ENCODE peak calls at places on chromosomes 2 and 18, in five cellular contexts. One of them, this sample, is unnamed.

GRCh38 chr18:46680784-46681695 is 24.0 kb upstream of the LOXHD1 start:
- DNase-seq in stimulated activated CD4-positive, alpha-beta T cell treated with anti-CD3 and anti-CD28 coated beads, TNF-alpha, amount 100 ng/mL, for 24 hours: no peak
- DNase-seq in AG09309: no peak
- DNase-seq in activated naive CD4-positive, alpha-beta T cell treated with Interleukin-2 at 50 U/mL for 16 hours: no peak
- DNase-seq in progenitor cell of endocrine pancreas: no peak
- DNase-seq in this sample: no peak

GRCh38 chr2:188294547-188294946 is 2.9 kb downstream of the GULP1 start:
- DNase-seq in stimulated activated CD4-positive, alpha-beta T cell treated with anti-CD3 and anti-CD28 coated beads, TNF-alpha, amount 100 ng/mL, for 24 hours: no peak
- DNase-seq in AG09309: no peak
- DNase-seq in activated naive CD4-positive, alpha-beta T cell treated with Interleukin-2 at 50 U/mL for 16 hours: no peak
- DNase-seq in progenitor cell of endocrine pancreas: no peak
- DNase-seq in this sample: no peak

GRCh38 chr2:177553176-177553909 is 160.8 kb downstream of the AGPS start:
- DNase-seq in stimulated activated CD4-positive, alpha-beta T cell treated with anti-CD3 and anti-CD28 coated beads, TNF-alpha, amount 100 ng/mL, for 24 hours: no peak
- DNase-seq in AG09309: no peak
- DNase-seq in activated naive CD4-positive, alpha-beta T cell treated with Interleukin-2 at 50 U/mL for 16 hours: no peak
- DNase-seq in progenitor cell of endocrine pancreas: no peak
- DNase-seq in this sample: no peak

GRCh38 chr2:173647681-173648350 is 293.1 kb downstream of the CDCA7 start:
- DNase-seq in stimulated activated CD4-positive, alpha-beta T cell treated with anti-CD3 and anti-CD28 coated beads, TNF-alpha, amount 100 ng/mL, for 24 hours: no peak
- DNase-seq in AG09309: peak
- DNase-seq in activated naive CD4-positive, alpha-beta T cell treated with Interleukin-2 at 50 U/mL for 16 hours: no peak
- DNase-seq in progenitor cell of endocrine pancreas: no peak
- DNase-seq in this sample: no peak

GRCh38 chr2:52918551-52918950 is 849.1 kb upstream of the CHAC2 start:
- DNase-seq in stimulated activated CD4-positive, alpha-beta T cell treated with anti-CD3 and anti-CD28 coated beads, TNF-alpha, amount 100 ng/mL, for 24 hours: no peak
- DNase-seq in AG09309: no peak
- DNase-seq in activated naive CD4-positive, alpha-beta T cell treated with Interleukin-2 at 50 U/mL for 16 hours: no peak
- DNase-seq in progenitor cell of endocrine pancreas: no peak
- DNase-seq in this sample: no peak

GRCh38 chr2:157497603-157498314 is 53.9 kb upstream of the CYTIP start:
- DNase-seq in stimulated activated CD4-positive, alpha-beta T cell treated with anti-CD3 and anti-CD28 coated beads, TNF-alpha, amount 100 ng/mL, for 24 hours: no peak
- DNase-seq in AG09309: no peak
- DNase-seq in activated naive CD4-positive, alpha-beta T cell treated with Interleukin-2 at 50 U/mL for 16 hours: no peak
- DNase-seq in progenitor cell of endocrine pancreas: no peak
- DNase-seq in this sample: peak

GRCh38 chr2:169963786-169964185 is 136.5 kb downstream of the UBR3 start:
- DNase-seq in stimulated activated CD4-positive, alpha-beta T cell treated with anti-CD3 and anti-CD28 coated beads, TNF-alpha, amount 100 ng/mL, for 24 hours: no peak
- DNase-seq in AG09309: no peak
- DNase-seq in activated naive CD4-positive, alpha-beta T cell treated with Interleukin-2 at 50 U/mL for 16 hours: no peak
- DNase-seq in progenitor cell of endocrine pancreas: no peak
- DNase-seq in this sample: no peak

GRCh38 chr18:9516437-9517064 is 41.2 kb downstream of the RALBP1 start:
- DNase-seq in stimulated activated CD4-positive, alpha-beta T cell treated with anti-CD3 and anti-CD28 coated beads, TNF-alpha, amount 100 ng/mL, for 24 hours: no peak
- DNase-seq in AG09309: no peak
- DNase-seq in activated naive CD4-positive, alpha-beta T cell treated with Interleukin-2 at 50 U/mL for 16 hours: no peak
- DNase-seq in progenitor cell of endocrine pancreas: no peak
- DNase-seq in this sample: peak

GRCh38 chr18:38312532-38312931 is 746.9 kb upstream of the CELF4 start:
- DNase-seq in stimulated activated CD4-positive, alpha-beta T cell treated with anti-CD3 and anti-CD28 coated beads, TNF-alpha, amount 100 ng/mL, for 24 hours: no peak
- DNase-seq in AG09309: no peak
- DNase-seq in activated naive CD4-positive, alpha-beta T cell treated with Interleukin-2 at 50 U/mL for 16 hours: no peak
- DNase-seq in progenitor cell of endocrine pancreas: no peak
- DNase-seq in this sample: no peak

GRCh38 chr2:195270466-195270865 is 386.6 kb upstream of the SLC39A10 start:
- DNase-seq in stimulated activated CD4-positive, alpha-beta T cell treated with anti-CD3 and anti-CD28 coated beads, TNF-alpha, amount 100 ng/mL, for 24 hours: no peak
- DNase-seq in AG09309: no peak
- DNase-seq in activated naive CD4-positive, alpha-beta T cell treated with Interleukin-2 at 50 U/mL for 16 hours: no peak
- DNase-seq in progenitor cell of endocrine pancreas: no peak
- DNase-seq in this sample: peak

GRCh38 chr2:239047420-239047819 is 199.5 kb downstream of the TWIST2 start:
- DNase-seq in stimulated activated CD4-positive, alpha-beta T cell treated with anti-CD3 and anti-CD28 coated beads, TNF-alpha, amount 100 ng/mL, for 24 hours: no peak
- DNase-seq in AG09309: no peak
- DNase-seq in activated naive CD4-positive, alpha-beta T cell treated with Interleukin-2 at 50 U/mL for 16 hours: no peak
- DNase-seq in progenitor cell of endocrine pancreas: no peak
- DNase-seq in this sample: no peak

GRCh38 chr2:239259173-239259572 is 141.6 kb downstream of the HDAC4 start:
- DNase-seq in stimulated activated CD4-positive, alpha-beta T cell treated with anti-CD3 and anti-CD28 coated beads, TNF-alpha, amount 100 ng/mL, for 24 hours: no peak
- DNase-seq in AG09309: no peak
- DNase-seq in activated naive CD4-positive, alpha-beta T cell treated with Interleukin-2 at 50 U/mL for 16 hours: no peak
- DNase-seq in progenitor cell of endocrine pancreas: no peak
- DNase-seq in this sample: no peak

GRCh38 chr2:175003875-175004729 is 1.1 kb downstream of the CHN1 start:
- DNase-seq in stimulated activated CD4-positive, alpha-beta T cell treated with anti-CD3 and anti-CD28 coated beads, TNF-alpha, amount 100 ng/mL, for 24 hours: no peak
- DNase-seq in AG09309: no peak
- DNase-seq in activated naive CD4-positive, alpha-beta T cell treated with Interleukin-2 at 50 U/mL for 16 hours: no peak
- DNase-seq in progenitor cell of endocrine pancreas: no peak
- DNase-seq in this sample: peak

GRCh38 chr18:59980052-59980668 is 80.4 kb downstream of the PMAIP1 start:
- DNase-seq in stimulated activated CD4-positive, alpha-beta T cell treated with anti-CD3 and anti-CD28 coated beads, TNF-alpha, amount 100 ng/mL, for 24 hours: no peak
- DNase-seq in AG09309: no peak
- DNase-seq in activated naive CD4-positive, alpha-beta T cell treated with Interleukin-2 at 50 U/mL for 16 hours: no peak
- DNase-seq in progenitor cell of endocrine pancreas: no peak
- DNase-seq in this sample: no peak

GRCh38 chr2:158179660-158180059 is 78.0 kb downstream of the UPP2 start:
- DNase-seq in stimulated activated CD4-positive, alpha-beta T cell treated with anti-CD3 and anti-CD28 coated beads, TNF-alpha, amount 100 ng/mL, for 24 hours: no peak
- DNase-seq in AG09309: no peak
- DNase-seq in activated naive CD4-positive, alpha-beta T cell treated with Interleukin-2 at 50 U/mL for 16 hours: no peak
- DNase-seq in progenitor cell of endocrine pancreas: no peak
- DNase-seq in this sample: no peak

GRCh38 chr2:176527141-176527901 is 258.1 kb downstream of the MTX2 start:
- DNase-seq in stimulated activated CD4-positive, alpha-beta T cell treated with anti-CD3 and anti-CD28 coated beads, TNF-alpha, amount 100 ng/mL, for 24 hours: no peak
- DNase-seq in AG09309: no peak
- DNase-seq in activated naive CD4-positive, alpha-beta T cell treated with Interleukin-2 at 50 U/mL for 16 hours: no peak
- DNase-seq in progenitor cell of endocrine pancreas: no peak
- DNase-seq in this sample: no peak

GRCh38 chr2:65991332-65991731 is 443.6 kb upstream of the MEIS1 start:
- DNase-seq in stimulated activated CD4-positive, alpha-beta T cell treated with anti-CD3 and anti-CD28 coated beads, TNF-alpha, amount 100 ng/mL, for 24 hours: no peak
- DNase-seq in AG09309: no peak
- DNase-seq in activated naive CD4-positive, alpha-beta T cell treated with Interleukin-2 at 50 U/mL for 16 hours: no peak
- DNase-seq in progenitor cell of endocrine pancreas: no peak
- DNase-seq in this sample: no peak

GRCh38 chr2:119819846-119820245 is 60.1 kb downstream of the PTPN4 start:
- DNase-seq in stimulated activated CD4-positive, alpha-beta T cell treated with anti-CD3 and anti-CD28 coated beads, TNF-alpha, amount 100 ng/mL, for 24 hours: no peak
- DNase-seq in AG09309: no peak
- DNase-seq in activated naive CD4-positive, alpha-beta T cell treated with Interleukin-2 at 50 U/mL for 16 hours: no peak
- DNase-seq in progenitor cell of endocrine pancreas: no peak
- DNase-seq in this sample: no peak

GRCh38 chr2:197037863-197038398 is 111.4 kb upstream of the PGAP1 start:
- DNase-seq in stimulated activated CD4-positive, alpha-beta T cell treated with anti-CD3 and anti-CD28 coated beads, TNF-alpha, amount 100 ng/mL, for 24 hours: no peak
- DNase-seq in AG09309: no peak
- DNase-seq in activated naive CD4-positive, alpha-beta T cell treated with Interleukin-2 at 50 U/mL for 16 hours: no peak
- DNase-seq in progenitor cell of endocrine pancreas: no peak
- DNase-seq in this sample: peak

GRCh38 chr2:144502356-144502755 is 17.6 kb downstream of the ZEB2 start:
- DNase-seq in stimulated activated CD4-positive, alpha-beta T cell treated with anti-CD3 and anti-CD28 coated beads, TNF-alpha, amount 100 ng/mL, for 24 hours: no peak
- DNase-seq in AG09309: no peak
- DNase-seq in activated naive CD4-positive, alpha-beta T cell treated with Interleukin-2 at 50 U/mL for 16 hours: no peak
- DNase-seq in progenitor cell of endocrine pancreas: no peak
- DNase-seq in this sample: no peak

GRCh38 chr2:8004250-8004681 is 677.6 kb upstream of the ID2 start:
- DNase-seq in stimulated activated CD4-positive, alpha-beta T cell treated with anti-CD3 and anti-CD28 coated beads, TNF-alpha, amount 100 ng/mL, for 24 hours: no peak
- DNase-seq in AG09309: peak
- DNase-seq in activated naive CD4-positive, alpha-beta T cell treated with Interleukin-2 at 50 U/mL for 16 hours: no peak
- DNase-seq in progenitor cell of endocrine pancreas: no peak
- DNase-seq in this sample: peak

GRCh38 chr2:196725218-196725617 is 74.3 kb downstream of the GTF3C3 start:
- DNase-seq in stimulated activated CD4-positive, alpha-beta T cell treated with anti-CD3 and anti-CD28 coated beads, TNF-alpha, amount 100 ng/mL, for 24 hours: no peak
- DNase-seq in AG09309: no peak
- DNase-seq in activated naive CD4-positive, alpha-beta T cell treated with Interleukin-2 at 50 U/mL for 16 hours: no peak
- DNase-seq in progenitor cell of endocrine pancreas: no peak
- DNase-seq in this sample: no peak

GRCh38 chr2:74576830-74577229 is 22.3 kb downstream of the DOK1 start:
- DNase-seq in stimulated activated CD4-positive, alpha-beta T cell treated with anti-CD3 and anti-CD28 coated beads, TNF-alpha, amount 100 ng/mL, for 24 hours: no peak
- DNase-seq in AG09309: peak
- DNase-seq in activated naive CD4-positive, alpha-beta T cell treated with Interleukin-2 at 50 U/mL for 16 hours: no peak
- DNase-seq in progenitor cell of endocrine pancreas: no peak
- DNase-seq in this sample: no peak

GRCh38 chr2:11784747-11785610 is 38.5 kb downstream of the LPIN1 start:
- DNase-seq in stimulated activated CD4-positive, alpha-beta T cell treated with anti-CD3 and anti-CD28 coated beads, TNF-alpha, amount 100 ng/mL, for 24 hours: peak
- DNase-seq in AG09309: no peak
- DNase-seq in activated naive CD4-positive, alpha-beta T cell treated with Interleukin-2 at 50 U/mL for 16 hours: peak
- DNase-seq in progenitor cell of endocrine pancreas: peak
- DNase-seq in this sample: peak

GRCh38 chr18:55586841-55587240 is 1.2 kb downstream of the TCF4 start:
- DNase-seq in stimulated activated CD4-positive, alpha-beta T cell treated with anti-CD3 and anti-CD28 coated beads, TNF-alpha, amount 100 ng/mL, for 24 hours: no peak
- DNase-seq in AG09309: no peak
- DNase-seq in activated naive CD4-positive, alpha-beta T cell treated with Interleukin-2 at 50 U/mL for 16 hours: no peak
- DNase-seq in progenitor cell of endocrine pancreas: no peak
- DNase-seq in this sample: peak

GRCh38 chr2:25297738-25298137 is 44.0 kb downstream of the DNMT3A start:
- DNase-seq in stimulated activated CD4-positive, alpha-beta T cell treated with anti-CD3 and anti-CD28 coated beads, TNF-alpha, amount 100 ng/mL, for 24 hours: no peak
- DNase-seq in AG09309: no peak
- DNase-seq in activated naive CD4-positive, alpha-beta T cell treated with Interleukin-2 at 50 U/mL for 16 hours: no peak
- DNase-seq in progenitor cell of endocrine pancreas: no peak
- DNase-seq in this sample: peak

GRCh38 chr2:127680706-127681287 is 5.5 kb upstream of the LIMS2 start:
- DNase-seq in stimulated activated CD4-positive, alpha-beta T cell treated with anti-CD3 and anti-CD28 coated beads, TNF-alpha, amount 100 ng/mL, for 24 hours: no peak
- DNase-seq in AG09309: no peak
- DNase-seq in activated naive CD4-positive, alpha-beta T cell treated with Interleukin-2 at 50 U/mL for 16 hours: no peak
- DNase-seq in progenitor cell of endocrine pancreas: no peak
- DNase-seq in this sample: no peak

This sample was measured in mesendoderm.